ENCODE peak calls at places on chromosomes 13 and 19, in four cellular contexts. E is H9, U is H1, T is mesendoderm. K is an unnamed sample.

GRCh38 chr13:65260938-65261880 is 1968.9 kb downstream of the PCDH9 start:
- DNase-seq in E (no peak), U (no peak), T (no peak), K (no peak)

GRCh38 chr19:35377656-35378055 is 6.8 kb downstream of the GPR42 start:
- DNase-seq in E (no peak), U (no peak), T (no peak), K (no peak)

GRCh38 chr19:42496551-42497133 is 31.6 kb downstream of the CEACAM1 start:
- DNase-seq in E (no peak), U (no peak), T (no peak), K (no peak)

GRCh38 chr19:5172859-5173577 is 167.6 kb downstream of the PTPRS start:
- DNase-seq in E (no peak), U (no peak), T (peak; percentile 14), K (peak; percentile 98)

GRCh38 chr19:19820774-19821315 is 705 bp downstream of the ZNF506 start:
- DNase-seq in E (no peak), U (no peak), T (peak; percentile 4), K (no peak)

GRCh38 chr19:49213791-49214190 is 56.2 kb downstream of the TRPM4 start:
- DNase-seq in E (peak; percentile 70), U (no peak), T (peak; percentile 51), K (no peak)

GRCh38 chr13:110312669-110313031 is 5.6 kb downstream of the COL4A2 start:
- DNase-seq in E (peak; percentile 17), U (no peak), T (peak; percentile 52), K (peak; percentile 93)

GRCh38 chr19:38719761-38720558 is 24.3 kb downstream of the CAPN12 start:
- DNase-seq in E (no peak), U (no peak), T (no peak), K (no peak)

GRCh38 chr19:40217921-40218890 is at the start of gene TTC9B:
- DNase-seq in E (peak; percentile 81), U (peak; percentile 46), T (peak; percentile 68), K (no peak)

GRCh38 chr13:114144606-114145244 is 12.3 kb upstream of the RASA3 start:
- DNase-seq in E (no peak), U (no peak), T (no peak), K (no peak)

GRCh38 chr13:114002771-114003321 is 29.0 kb upstream of the C13orf46 start:
- DNase-seq in E (no peak), U (no peak), T (no peak), K (no peak)

GRCh38 chr19:11379857-11380350 is 4.2 kb downstream of the EPOR start:
- DNase-seq in E (no peak), U (no peak), T (no peak), K (no peak)

DNA sequence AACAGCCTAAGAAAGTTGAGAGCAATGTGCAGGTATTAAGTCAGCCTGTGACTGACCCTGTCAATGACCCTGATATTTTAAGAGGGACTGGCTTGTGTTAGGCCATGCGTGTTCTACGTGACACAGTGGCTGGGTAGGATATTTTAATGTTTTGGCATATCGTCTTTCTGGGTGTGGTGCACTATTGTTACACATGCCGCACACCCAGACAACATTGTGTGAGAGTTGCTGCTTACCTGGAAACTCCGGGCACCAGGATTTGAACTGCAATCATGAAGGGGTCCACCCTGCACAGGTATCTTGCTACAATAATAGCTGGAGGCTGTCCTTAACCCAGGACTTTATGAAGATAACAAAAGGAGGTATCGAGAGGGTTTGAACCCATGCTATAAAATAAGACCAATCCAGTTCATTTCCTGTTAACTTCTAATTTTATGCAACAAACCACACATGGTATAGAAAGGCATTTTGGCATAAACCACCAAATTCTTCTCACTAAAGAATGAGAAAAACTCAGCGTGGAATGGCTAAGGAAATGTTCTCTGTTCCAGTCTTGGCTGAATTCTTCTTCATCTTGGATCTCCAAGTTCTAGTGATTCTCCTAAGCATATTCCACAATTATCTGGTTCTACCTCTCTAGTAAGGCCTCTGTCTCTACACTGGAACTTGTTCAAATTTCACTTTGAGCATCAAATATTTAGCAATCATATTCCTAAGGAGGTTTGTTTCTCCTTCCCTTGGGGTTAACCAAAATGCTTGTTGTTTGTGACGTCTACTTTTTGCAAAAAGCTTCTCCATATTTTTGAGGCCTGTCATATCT is 38.7 kb upstream of the POMP start:
- DNase-seq in E (no peak), U (no peak), T (no peak), K (no peak)
- H4K5ac ChIP-seq in E (no peak overlapping the region), U (no peak overlapping the region), T (no peak overlapping the region), K (peak overlapping the region; percentile 61)

GRCh38 chr13:100517135-100517534 is 71.5 kb downstream of the GGACT start:
- DNase-seq in E (peak; percentile 35), U (no peak), T (no peak), K (no peak)

GRCh38 chr13:100520936-100521765 is 67.4 kb downstream of the GGACT start:
- DNase-seq in E (peak; percentile 72), U (no peak), T (no peak), K (no peak)

GRCh38 chr13:100519626-100520025 is 69.0 kb downstream of the GGACT start:
- DNase-seq in E (no peak), U (no peak), T (no peak), K (no peak)

GRCh38 chr13:100517706-100518105 is 70.9 kb downstream of the GGACT start:
- DNase-seq in E (no peak), U (no peak), T (no peak), K (no peak)

GRCh38 chr13:100518394-100519062 is 70.1 kb downstream of the GGACT start:
- DNase-seq in E (no peak), U (no peak), T (no peak), K (no peak)
- H4K5ac ChIP-seq in E (no peak overlapping the region), U (no peak overlapping the region), T (no peak overlapping the region), K (no peak overlapping the region)

GRCh38 chr13:74452881-74453280 is 318.7 kb upstream of the KLF12 start:
- DNase-seq in E (no peak), U (no peak), T (no peak), K (no peak)
- H4K5ac ChIP-seq in E (no peak overlapping the region), U (no peak overlapping the region), T (no peak overlapping the region), K (no peak overlapping the region)

DNA sequence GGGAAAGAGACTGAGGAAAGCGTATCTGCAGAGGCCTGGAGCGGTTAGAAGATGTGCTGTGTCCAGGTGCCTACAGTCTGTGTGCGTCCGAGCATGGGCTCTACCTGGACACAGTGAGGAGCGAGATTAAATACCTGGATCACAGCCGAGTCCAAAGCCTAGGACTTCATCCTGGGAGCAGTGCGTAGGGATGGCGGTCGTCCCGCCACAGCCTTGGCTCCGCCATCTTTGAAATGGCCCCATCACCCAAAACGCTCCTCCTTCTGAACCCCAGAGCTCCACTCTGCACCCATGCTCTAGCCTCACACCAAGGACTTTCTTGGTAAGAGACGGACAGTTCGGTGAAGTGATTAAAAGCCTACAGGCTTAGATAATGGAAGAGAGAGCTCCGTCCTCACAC is 19.8 kb downstream of the GP6 start:
- DNase-seq in E (no peak), U (no peak), T (no peak), K (no peak)
- H4K5ac ChIP-seq in E (no peak overlapping the region), U (no peak overlapping the region), T (no peak overlapping the region), K (no peak overlapping the region)

GRCh38 chr13:48562296-48563066 is 29.6 kb upstream of the RCBTB2 start:
- DNase-seq in E (no peak), U (no peak), T (no peak), K (no peak)

GRCh38 chr13:48561461-48562224 is 28.8 kb upstream of the RCBTB2 start:
- DNase-seq in E (no peak), U (no peak), T (no peak), K (no peak)

GRCh38 chr13:48560657-48561337 is 27.9 kb upstream of the RCBTB2 start:
- DNase-seq in E (no peak), U (no peak), T (no peak), K (no peak)

GRCh38 chr13:48563611-48564010 is 30.7 kb upstream of the RCBTB2 start:
- DNase-seq in E (no peak), U (no peak), T (no peak), K (no peak)

GRCh38 chr13:48564046-48564445 is 31.2 kb upstream of the RCBTB2 start:
- DNase-seq in E (no peak), U (no peak), T (no peak), K (peak; percentile 51)
- H4K5ac ChIP-seq in E (no peak overlapping the region), U (no peak overlapping the region), T (no peak overlapping the region), K (no peak overlapping the region)

GRCh38 chr19:7911509-7912143 is 3.0 kb upstream of the TGFBR3L start:
- DNase-seq in E (no peak), U (no peak), T (no peak), K (no peak)
- H4K5ac ChIP-seq in E (no peak overlapping the region), U (no peak overlapping the region), T (no peak overlapping the region), K (no peak overlapping the region)

GRCh38 chr13:29227560-29227959 is 367.9 kb downstream of the SLC7A1 start:
- DNase-seq in E (no peak), U (no peak), T (no peak), K (no peak)
- H4K5ac ChIP-seq in E (no peak overlapping the region), U (no peak overlapping the region), T (no peak overlapping the region), K (no peak overlapping the region)

GRCh38 chr19:1671716-1672037 is 19.3 kb upstream of the TCF3 start:
- DNase-seq in E (peak; percentile 40), U (no peak), T (no peak), K (no peak)

GRCh38 chr19:1673645-1674292 is 21.4 kb upstream of the TCF3 start:
- DNase-seq in E (peak; percentile 33), U (no peak), T (no peak), K (no peak)

GRCh38 chr19:1672769-1673644 is 20.6 kb upstream of the TCF3 start:
- DNase-seq in E (peak; percentile 28), U (no peak), T (no peak), K (no peak)

GRCh38 chr19:1674293-1674679 is 21.9 kb upstream of the TCF3 start:
- DNase-seq in E (peak; percentile 22), U (no peak), T (no peak), K (no peak)

GRCh38 chr19:1672038-1672768 is 19.8 kb upstream of the TCF3 start:
- DNase-seq in E (peak; percentile 52), U (no peak), T (no peak), K (peak; percentile 30)
- H4K5ac ChIP-seq in E (no peak overlapping the region), U (no peak overlapping the region), T (no peak overlapping the region), K (no peak overlapping the region)